ENCODE peak calls at places on chromosomes 3 and 15, in eight cellular contexts. L is aorta, D is SK-N-SH, P is sigmoid colon, E is SJSA1, K is HepG2, F is IMR-90, C is colonic mucosa. Q is an unnamed sample. For H3K27me3, the result is how much of the 10 kb centered on the place peaks cover.

GRCh38 chr15:28131946-28132345 is 32.8 kb upstream of the OCA2 start:
- DNase-seq in L (peak), D (no peak), P (no peak), E (peak), K (no peak), F (no peak), C (no peak), Q (no peak)

GRCh38 chr3:76586471-76586870 is 453.4 kb upstream of the ROBO2 start:
- DNase-seq in L (no peak), D (no peak), P (no peak), E (no peak), K (no peak), F (no peak), C (no peak), Q (no peak)

GRCh38 chr3:143676021-143676420 is 172.2 kb downstream of the SLC9A9 start:
- DNase-seq in L (no peak), D (no peak), P (no peak), E (no peak), K (no peak), F (no peak), C (no peak), Q (no peak)

GRCh38 chr15:87419341-87419740 is 837.2 kb downstream of the NTRK3 start:
- DNase-seq in L (no peak), D (no peak), P (no peak), E (no peak), K (no peak), F (no peak), C (no peak), Q (no peak)

GRCh38 chr3:68876112-68876713 is 56.1 kb downstream of the TAFA4 start:
- DNase-seq in L (no peak), D (peak), P (no peak), E (no peak), K (peak), F (peak), C (peak), Q (peak)

GRCh38 chr3:154100556-154100955 is 20.6 kb upstream of the ARHGEF26 start:
- DNase-seq in L (no peak), D (no peak), P (no peak), E (no peak), K (no peak), F (no peak), C (no peak), Q (no peak)

GRCh38 chr3:10599444-10599843 is 94.1 kb upstream of the ATP2B2 start:
- DNase-seq in L (no peak), D (no peak), P (no peak), E (no peak), K (peak), F (no peak), C (no peak), Q (no peak)

GRCh38 chr15:26051771-26052685 is 188.9 kb upstream of the ATP10A start:
- DNase-seq in L (peak), D (no peak), P (peak), E (no peak), K (no peak), F (no peak), C (peak), Q (no peak)

GRCh38 chr15:39549912-39550311 is 31.0 kb upstream of the THBS1 start:
- DNase-seq in L (peak), D (no peak), P (no peak), E (no peak), K (no peak), F (no peak), C (no peak), Q (no peak)

GRCh38 chr3:36701903-36702374 is 62.4 kb downstream of the DCLK3 start:
- DNase-seq in L (no peak), D (no peak), P (no peak), E (no peak), K (no peak), F (peak), C (no peak), Q (peak)

GRCh38 chr3:50575372-50575771 is 6.0 kb downstream of the HEMK1 start:
- DNase-seq in L (no peak), D (no peak), P (no peak), E (no peak), K (no peak), F (peak), C (no peak), Q (no peak)

GRCh38 chr3:165446555-165446954 is 250.4 kb upstream of the SLITRK3 start:
- DNase-seq in L (no peak), D (no peak), P (no peak), E (no peak), K (no peak), F (no peak), C (no peak), Q (no peak)

GRCh38 chr3:195544634-195545033 is 1.5 kb upstream of the PPP1R2 start:
- DNase-seq in L (peak), D (no peak), P (peak), E (peak), K (no peak), F (no peak), C (no peak), Q (no peak)

GRCh38 chr3:48301814-48302194 is 31.7 kb downstream of the SPINK8 start:
- DNase-seq in L (no peak), D (peak), P (peak), E (no peak), K (peak), F (peak), C (peak), Q (no peak)

GRCh38 chr3:23648965-23649328 is 156.8 kb upstream of the UBE2E1 start:
- DNase-seq in L (no peak), D (no peak), P (no peak), E (no peak), K (no peak), F (peak), C (peak), Q (no peak)

GRCh38 chr3:55524565-55525244 is 37.6 kb upstream of the WNT5A start:
- DNase-seq in L (no peak), D (no peak), P (no peak), E (no peak), K (no peak), F (peak), C (no peak), Q (no peak)

GRCh38 chr15:39934415-39935044 is 615 bp downstream of the EIF2AK4 start:
- DNase-seq in L (no peak), D (peak), P (no peak), E (no peak), K (peak), F (no peak), C (peak), Q (no peak)

GRCh38 chr3:9067352-9067975 is 104.2 kb upstream of the RAD18 start:
- DNase-seq in L (no peak), D (peak), P (peak), E (no peak), K (peak), F (peak), C (peak), Q (peak)

GRCh38 chr15:95247068-95247984 is 1016.0 kb downstream of the MCTP2 start:
- DNase-seq in L (no peak), D (no peak), P (no peak), E (peak), K (peak), F (peak), C (no peak), Q (peak)

GRCh38 chr3:67947808-67948508 is 293.5 kb upstream of the SUCLG2 start:
- DNase-seq in L (no peak), D (no peak), P (no peak), E (peak), K (peak), F (no peak), C (no peak), Q (no peak)

GRCh38 chr15:40974921-40975320 is 21.6 kb downstream of the CHAC1 start:
- DNase-seq in L (no peak), D (no peak), P (no peak), E (no peak), K (no peak), F (no peak), C (no peak), Q (no peak)

GRCh38 chr15:40420071-40420713 is 14.6 kb downstream of the IVD start:
- DNase-seq in L (no peak), D (no peak), P (no peak), E (no peak), K (no peak), F (no peak), C (no peak), Q (no peak)

GRCh38 chr3:119588112-119588511 is 8.8 kb downstream of the ADPRH start:
- DNase-seq in L (peak), D (no peak), P (peak), E (no peak), K (no peak), F (no peak), C (peak), Q (no peak)

GRCh38 chr15:22979069-22979698 is 984 bp downstream of the CYFIP1 start:
- DNase-seq in L (peak), D (peak), P (peak), E (peak), K (peak), F (peak), C (peak), Q (no peak)

GRCh38 chr3:171277456-171278406 is 182.5 kb downstream of the TNIK start:
- DNase-seq in L (no peak), D (no peak), P (no peak), E (no peak), K (no peak), F (peak), C (no peak), Q (no peak)

GRCh38 chr3:49346797-49347251 is 7.0 kb upstream of the USP4 start:
- DNase-seq in L (no peak), D (no peak), P (no peak), E (no peak), K (no peak), F (peak), C (no peak), Q (no peak)

GRCh38 chr3:58287354-58287753 is 18.7 kb upstream of the RPP14 start:
- DNase-seq in L (no peak), D (no peak), P (no peak), E (no peak), K (no peak), F (no peak), C (no peak), Q (no peak)

GRCh38 chr15:37111427-37111717 is 11.0 kb upstream of the MEIS2 start:
- DNase-seq in L (no peak), D (no peak), P (no peak), E (no peak), K (no peak), F (no peak), C (no peak), Q (no peak)
- H3K27me3 ChIP-seq in L (under half), D (under half), P (under half), E (under half), K (under half), F (under half), C (under half), Q (under half)

GRCh38 chr15:93485922-93486327 is 396.9 kb upstream of the RGMA start:
- DNase-seq in L (no peak), D (no peak), P (peak), E (no peak), K (no peak), F (no peak), C (peak), Q (no peak)

GRCh38 chr15:93483923-93484322 is 394.9 kb upstream of the RGMA start:
- DNase-seq in L (no peak), D (no peak), P (no peak), E (no peak), K (no peak), F (no peak), C (no peak), Q (no peak)

GRCh38 chr15:93486407-93487117 is 397.6 kb upstream of the RGMA start:
- DNase-seq in L (no peak), D (no peak), P (no peak), E (no peak), K (no peak), F (no peak), C (no peak), Q (no peak)

GRCh38 chr15:93488157-93488803 is 399.3 kb upstream of the RGMA start:
- DNase-seq in L (no peak), D (peak), P (no peak), E (no peak), K (no peak), F (no peak), C (no peak), Q (no peak)

GRCh38 chr15:93485438-93485837 is 396.4 kb upstream of the RGMA start:
- DNase-seq in L (no peak), D (no peak), P (no peak), E (no peak), K (no peak), F (no peak), C (no peak), Q (no peak)
- H3K27ac ChIP-seq in L (no peak), D (no peak), P (peak), E (no peak), K (no peak), F (no peak), C (no peak), Q (no peak)

DNA sequence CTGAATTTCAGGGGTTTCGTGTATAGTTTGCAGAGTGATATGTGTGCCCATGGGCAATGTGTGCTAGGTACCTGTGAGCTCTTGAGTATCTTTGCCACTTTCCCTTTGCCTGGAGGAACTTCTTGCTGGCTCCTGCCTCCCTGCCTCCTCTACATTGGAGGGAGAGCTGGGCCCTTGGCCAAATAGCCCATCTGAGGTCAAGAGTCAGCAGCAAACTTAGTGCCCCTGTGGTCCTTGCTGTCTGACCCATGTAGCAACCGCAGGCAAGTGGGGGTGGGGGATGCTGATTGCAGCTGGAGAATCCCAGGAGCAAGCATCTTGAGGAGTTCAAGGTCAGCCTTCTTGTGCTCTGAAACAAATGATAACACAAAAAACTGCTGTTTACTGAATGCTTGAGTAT is 5.4 kb upstream of the TBC1D21 start:
- DNase-seq in L (no peak), D (no peak), P (no peak), E (peak), K (no peak), F (no peak), C (no peak), Q (no peak)
- H3K27me3 ChIP-seq in L (under half), D (under half), P (under half), E (half or more), K (under half), F (half or more), C (under half), Q (half or more)

GRCh38 chr15:51121631-51122225 is 27.0 kb upstream of the TNFAIP8L3 start:
- DNase-seq in L (no peak), D (no peak), P (no peak), E (no peak), K (no peak), F (no peak), C (no peak), Q (no peak)
- H3K27ac ChIP-seq in L (no peak), D (no peak), P (no peak), E (no peak), K (no peak), F (no peak), C (no peak), Q (no peak)

DNA sequence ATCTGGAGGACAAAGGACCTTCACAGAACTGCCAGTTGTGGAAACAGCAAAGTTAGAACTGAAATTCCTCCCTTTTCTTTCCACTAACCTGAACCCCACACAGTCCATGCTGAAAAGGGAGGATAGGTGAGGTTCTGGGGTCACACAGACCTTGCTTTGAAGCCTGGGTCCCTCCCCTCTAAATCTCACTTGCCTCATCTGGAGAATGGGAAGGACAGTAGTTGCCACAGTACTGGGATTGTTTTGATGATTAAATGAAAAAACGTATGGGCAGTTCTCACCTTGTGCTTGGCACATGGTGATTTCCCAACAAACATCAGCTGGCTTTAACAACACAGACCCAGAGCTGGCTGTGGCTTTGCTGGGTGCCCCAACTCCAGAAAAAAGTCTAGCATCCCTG is 166.5 kb upstream of the LRIG1 start:
- DNase-seq in L (no peak), D (no peak), P (no peak), E (no peak), K (peak), F (no peak), C (no peak), Q (no peak)
- H3K27me3 ChIP-seq in L (under half), D (under half), P (under half), E (under half), K (under half), F (under half), C (under half), Q (under half)

GRCh38 chr3:184333190-184333589 is 4.2 kb upstream of the FAM131A start:
- DNase-seq in L (no peak), D (no peak), P (no peak), E (no peak), K (no peak), F (no peak), C (no peak), Q (no peak)
- H3K27ac ChIP-seq in L (no peak), D (peak), P (peak), E (peak), K (no peak), F (peak), C (no peak), Q (peak)